ENCODE peak calls at places on chromosomes 12 and 14, in five cellular contexts. H is EL; G is GM04504; N is NCI-H1105 treated with DMSO at 0.1 percent for 48 hours; W is effector memory CD4-positive, alpha-beta T cell. O is an unnamed sample.

GRCh38 chr12:61646639-61647038 is 613.6 kb upstream of the USP15 start:
- DNase-seq in H (no peak), G (no peak), N (no peak), W (no peak), O (no peak)

GRCh38 chr12:132055535-132056096 is 88.5 kb downstream of the DDX51 start:
- DNase-seq in H (no peak), G (no peak), N (no peak), W (no peak), O (no peak)

GRCh38 chr14:21467620-21468019 is 9.1 kb downstream of the RAB2B start:
- DNase-seq in H (peak; percentile 92), G (peak; percentile 62), N (no peak), W (no peak), O (no peak)

GRCh38 chr14:53151523-53151866 is 1.6 kb downstream of the DDHD1 start:
- DNase-seq in H (no peak), G (no peak), N (no peak), W (no peak), O (no peak)

GRCh38 chr12:62435337-62436163 is 31.1 kb upstream of the MON2 start:
- DNase-seq in H (peak; percentile 71), G (peak; percentile 33), N (no peak), W (no peak), O (peak; percentile 64)

GRCh38 chr14:65032319-65032718 is 45.6 kb downstream of the FNTB start:
- DNase-seq in H (no peak), G (no peak), N (no peak), W (no peak), O (no peak)

GRCh38 chr12:62691309-62691708 is 224.7 kb downstream of the MON2 start:
- DNase-seq in H (no peak), G (no peak), N (no peak), W (no peak), O (no peak)

GRCh38 chr12:122356192-122356635 is 66.3 kb downstream of the CLIP1 start:
- DNase-seq in H (peak; percentile 70), G (no peak), N (peak; percentile 42), W (peak; percentile 24), O (peak; percentile 42)

GRCh38 chr12:60266381-60266852 is 670.6 kb downstream of the SLC16A7 start:
- DNase-seq in H (peak; percentile 73), G (no peak), N (no peak), W (no peak), O (no peak)

GRCh38 chr14:20679907-20680306 is 4.5 kb upstream of the RNASE4 start:
- DNase-seq in H (peak; percentile 52), G (no peak), N (peak; percentile 27), W (peak; percentile 28), O (no peak)

GRCh38 chr14:99604766-99605298 is 825 bp upstream of the CCDC85C start:
- DNase-seq in H (peak; percentile 51), G (no peak), N (no peak), W (no peak), O (peak; percentile 56)

GRCh38 chr12:1777798-1778197 is 42.6 kb upstream of the LRTM2 start:
- DNase-seq in H (peak; percentile 89), G (peak; percentile 53), N (no peak), W (no peak), O (no peak)

GRCh38 chr14:103492156-103492555 is 30.5 kb downstream of the CKB start:
- DNase-seq in H (no peak), G (no peak), N (no peak), W (no peak), O (no peak)

GRCh38 chr14:62921466-62921865 is 123.8 kb downstream of the KCNH5 start:
- DNase-seq in H (no peak), G (no peak), N (no peak), W (no peak), O (no peak)

GRCh38 chr12:116882742-116883141 is 1.5 kb upstream of the HRK start:
- DNase-seq in H (peak; percentile 59), G (no peak), N (peak; percentile 7), W (no peak), O (peak; percentile 26)

GRCh38 chr14:26549571-26549970 is 48.3 kb downstream of the NOVA1 start:
- DNase-seq in H (no peak), G (no peak), N (no peak), W (no peak), O (no peak)

GRCh38 chr12:96132819-96133218 is 61.4 kb upstream of the ELK3 start:
- DNase-seq in H (no peak), G (no peak), N (no peak), W (no peak), O (no peak)

GRCh38 chr12:94247256-94247655 is 98.9 kb downstream of the PLXNC1 start:
- DNase-seq in H (no peak), G (no peak), N (no peak), W (no peak), O (no peak)

GRCh38 chr12:19115285-19115684 is 14.2 kb upstream of the PLEKHA5 start:
- DNase-seq in H (no peak), G (no peak), N (no peak), W (no peak), O (no peak)

GRCh38 chr14:66624319-66624937 is 116.5 kb downstream of the GPHN start:
- DNase-seq in H (peak; percentile 70), G (peak; percentile 24), N (peak; percentile 62), W (no peak), O (peak; percentile 39)

O was measured in NCI-H345.